ENCODE peak calls at places on chromosomes 2 and 18, in six cellular contexts. F, D, R, O, N and S are unnamed samples.
A peak's percentile ranks its signal among the peaks of the same experiment; 100 is the strongest.

GRCh38 chr2:45860136-45861106 is 208.9 kb downstream of the PRKCE start:
- DNase-seq in F (peak; percentile 52), D (peak; percentile 38), R (peak; percentile 66), O (peak; percentile 85), N (no peak), S (peak; percentile 75)

GRCh38 chr2:185738679-185739472 is at the start of gene FSIP2:
- DNase-seq in F (peak; percentile 54), D (peak; percentile 9), R (peak; percentile 72), O (peak; percentile 66), N (peak; percentile 72), S (peak; percentile 59)

GRCh38 chr2:144583741-144584453 is 64.0 kb upstream of the ZEB2 start:
- DNase-seq in F (no peak), D (peak; percentile 90), R (peak; percentile 84), O (peak; percentile 91), N (no peak), S (peak; percentile 89)

GRCh38 chr18:76346490-76347130 is 148.4 kb downstream of the ZNF516 start:
- DNase-seq in F (no peak), D (no peak), R (no peak), O (no peak), N (no peak), S (no peak)

GRCh38 chr2:182852090-182852489 is 14.3 kb downstream of the FRZB start:
- DNase-seq in F (no peak), D (no peak), R (no peak), O (no peak), N (no peak), S (no peak)

GRCh38 chr18:68484241-68484640 is 230.7 kb downstream of the TMX3 start:
- DNase-seq in F (no peak), D (peak; percentile 55), R (peak; percentile 44), O (peak; percentile 55), N (no peak), S (peak; percentile 24)

GRCh38 chr2:77270433-77270832 is 251.7 kb downstream of the LRRTM4 start:
- DNase-seq in F (no peak), D (no peak), R (no peak), O (no peak), N (no peak), S (no peak)

GRCh38 chr2:74584088-74584645 is 29.6 kb downstream of the DOK1 start:
- DNase-seq in F (no peak), D (peak; percentile 61), R (peak; percentile 35), O (peak; percentile 51), N (no peak), S (peak; percentile 59)

GRCh38 chr2:108604196-108604595 is 69.9 kb downstream of the LIMS1 start:
- DNase-seq in F (no peak), D (peak; percentile 62), R (peak; percentile 48), O (peak; percentile 45), N (no peak), S (peak; percentile 32)

GRCh38 chr2:240140511-240140910 is at the start of gene OTOS:
- DNase-seq in F (peak; percentile 19), D (no peak), R (no peak), O (no peak), N (no peak), S (no peak)

GRCh38 chr2:157497603-157498314 is 53.9 kb upstream of the CYTIP start:
- DNase-seq in F (no peak), D (peak; percentile 49), R (peak; percentile 50), O (peak; percentile 43), N (no peak), S (peak; percentile 38)

GRCh38 chr2:86552889-86553288 is 10.4 kb downstream of the CHMP3 start:
- DNase-seq in F (no peak), D (no peak), R (no peak), O (no peak), N (no peak), S (no peak)

GRCh38 chr2:138294451-138294850 is 207.1 kb upstream of the SPOPL start:
- DNase-seq in F (no peak), D (no peak), R (no peak), O (peak; percentile 31), N (no peak), S (no peak)

GRCh38 chr2:4151521-4151920 is 448.1 kb downstream of the DCDC2C start:
- DNase-seq in F (no peak), D (no peak), R (no peak), O (no peak), N (no peak), S (no peak)

GRCh38 chr2:105294046-105294445 is 35.5 kb downstream of the TGFBRAP1 start:
- DNase-seq in F (no peak), D (no peak), R (no peak), O (no peak), N (no peak), S (no peak)

GRCh38 chr2:545228-545627 is 132.0 kb downstream of the TMEM18 start:
- DNase-seq in F (no peak), D (no peak), R (no peak), O (no peak), N (no peak), S (no peak)

GRCh38 chr2:172655091-172655837 is 80.4 kb upstream of the RAPGEF4 start:
- DNase-seq in F (no peak), D (peak; percentile 96), R (peak; percentile 51), O (peak; percentile 93), N (no peak), S (peak; percentile 65)

GRCh38 chr2:217054791-217055190 is 194.9 kb upstream of the TNP1 start:
- DNase-seq in F (no peak), D (no peak), R (no peak), O (peak; percentile 63), N (no peak), S (no peak)

GRCh38 chr18:40529478-40529877 is 1425.6 kb upstream of the PIK3C3 start:
- DNase-seq in F (no peak), D (peak; percentile 16), R (peak; percentile 47), O (peak; percentile 1), N (no peak), S (no peak)

GRCh38 chr18:34999734-35000397 is 41.3 kb upstream of the MAPRE2 start:
- DNase-seq in F (no peak), D (no peak), R (no peak), O (no peak), N (no peak), S (no peak)

GRCh38 chr18:51734576-51734975 is 537.1 kb upstream of the MEX3C start:
- DNase-seq in F (no peak), D (no peak), R (no peak), O (no peak), N (no peak), S (no peak)

GRCh38 chr2:105747997-105748396 is 3.3 kb downstream of the NCK2 start:
- DNase-seq in F (no peak), D (peak; percentile 10), R (no peak), O (no peak), N (no peak), S (no peak)

GRCh38 chr18:7824970-7825369 is 257.9 kb downstream of the PTPRM start:
- DNase-seq in F (no peak), D (no peak), R (peak; percentile 49), O (peak; percentile 10), N (no peak), S (no peak)

GRCh38 chr2:112163541-112163981 is 25.4 kb downstream of the FBLN7 start:
- DNase-seq in F (no peak), D (no peak), R (no peak), O (no peak), N (peak; percentile 20), S (no peak)

GRCh38 chr2:239523944-239524310 is 123.1 kb upstream of the HDAC4 start:
- DNase-seq in F (no peak), D (no peak), R (no peak), O (peak; percentile 12), N (no peak), S (no peak)

GRCh38 chr2:133194068-133194655 is 374.1 kb downstream of the NCKAP5 start:
- DNase-seq in F (no peak), D (peak; percentile 41), R (peak; percentile 8), O (peak; percentile 24), N (no peak), S (no peak)

GRCh38 chr2:133193544-133193943 is 374.7 kb downstream of the NCKAP5 start:
- DNase-seq in F (no peak), D (no peak), R (no peak), O (no peak), N (no peak), S (no peak)

GRCh38 chr2:133197156-133197555 is 371.1 kb downstream of the NCKAP5 start:
- DNase-seq in F (no peak), D (no peak), R (no peak), O (no peak), N (no peak), S (no peak)

GRCh38 chr2:133192028-133192427 is 376.2 kb downstream of the NCKAP5 start:
- DNase-seq in F (no peak), D (no peak), R (no peak), O (peak; percentile 3), N (no peak), S (no peak)

GRCh38 chr2:133194777-133195335 is 373.4 kb downstream of the NCKAP5 start:
- DNase-seq in F (no peak), D (no peak), R (no peak), O (no peak), N (no peak), S (no peak)
- TF ChIP-seq CTCF in F (no peak), D (no peak), R (no peak), O (no peak), N (no peak), S (no peak)

GRCh38 chr2:237485844-237486243 is 1.2 kb upstream of the MLPH start:
- DNase-seq in F (no peak), D (no peak), R (no peak), O (no peak), N (no peak), S (no peak)
- H3K4me3 ChIP-seq in F (peak overlapping the region; percentile 69), D (peak overlapping the region; percentile 70), R (peak overlapping the region; percentile 62), O (peak overlapping the region; percentile 83), N (peak overlapping the region; percentile 53), S (peak overlapping the region; percentile 69)

GRCh38 chr2:143579456-143579855 is 450.2 kb downstream of the ARHGAP15 start:
- DNase-seq in F (no peak), D (no peak), R (no peak), O (no peak), N (no peak), S (no peak)

GRCh38 chr2:143586119-143586518 is 456.9 kb downstream of the ARHGAP15 start:
- DNase-seq in F (no peak), D (no peak), R (no peak), O (no peak), N (no peak), S (no peak)

GRCh38 chr2:143577489-143577888 is 448.3 kb downstream of the ARHGAP15 start:
- DNase-seq in F (no peak), D (no peak), R (no peak), O (no peak), N (no peak), S (no peak)

GRCh38 chr2:143581134-143581533 is 451.9 kb downstream of the ARHGAP15 start:
- DNase-seq in F (no peak), D (no peak), R (no peak), O (no peak), N (no peak), S (no peak)

GRCh38 chr2:143581989-143582719 is 452.9 kb downstream of the ARHGAP15 start:
- DNase-seq in F (no peak), D (peak; percentile 52), R (no peak), O (peak; percentile 50), N (no peak), S (no peak)
- TF ChIP-seq CTCF in F (no peak), D (peak; percentile 55), R (peak; percentile 16), O (peak; percentile 43), N (no peak), S (no peak)

DNA sequence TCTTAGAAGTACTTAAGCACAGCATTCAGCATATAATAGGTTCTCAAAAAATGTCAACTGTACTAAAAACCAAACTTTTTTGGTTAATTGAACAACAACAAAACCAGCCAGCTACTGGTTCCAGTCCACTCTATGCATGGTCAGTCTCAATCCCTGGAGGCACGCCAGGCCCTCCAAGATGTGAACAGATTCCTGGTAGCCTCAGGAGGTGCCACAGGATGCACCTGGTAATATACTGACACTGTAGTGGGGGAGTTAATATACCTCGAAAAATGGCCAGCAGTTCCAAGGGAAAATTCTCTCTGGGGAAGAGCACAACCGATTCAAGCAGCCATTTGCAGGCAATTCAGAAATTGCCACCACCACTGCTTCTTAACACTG is 3.6 kb downstream of the MGAT4A start:
- DNase-seq in F (no peak), D (no peak), R (no peak), O (no peak), N (no peak), S (no peak)
- H3K4me3 ChIP-seq in F (peak overlapping the region; percentile 20), D (no peak overlapping the region), R (no peak overlapping the region), O (no peak overlapping the region), N (peak overlapping the region; percentile 82), S (no peak overlapping the region)